ENCODE peak calls at places on chromosome 19, in seven cellular contexts. One of them, this sample, is unnamed.
A peak's percentile ranks its signal among the peaks of the same experiment; 100 is the strongest.

GRCh38 chr19:29843180-29844051 is 31.6 kb downstream of the CCNE1 start:
- DNase-seq in H9: peak; percentile 58
- DNase-seq in neural progenitor cell: peak; percentile 66
- DNase-seq in IMR-90: no peak
- DNase-seq in colonic mucosa: peak; percentile 49
- DNase-seq in GM23338: peak; percentile 60
- DNase-seq in transverse colon: peak; percentile 25
- DNase-seq in this sample: no peak

GRCh38 chr19:57587529-57587928 is 3.6 kb downstream of the ZIK1 start:
- DNase-seq in neural progenitor cell: no peak
- DNase-seq in IMR-90: peak; percentile 87
- DNase-seq in colonic mucosa: no peak
- DNase-seq in H9: no peak
- DNase-seq in GM23338: no peak
- DNase-seq in transverse colon: no peak
- DNase-seq in this sample: no peak

GRCh38 chr19:41323023-41323422 is 13.1 kb downstream of the CCDC97 start:
- DNase-seq in transverse colon: no peak
- DNase-seq in neural progenitor cell: no peak
- DNase-seq in H9: no peak
- DNase-seq in IMR-90: peak; percentile 92
- DNase-seq in colonic mucosa: no peak
- DNase-seq in GM23338: no peak
- DNase-seq in this sample: no peak

GRCh38 chr19:52270266-52270885 is 989 bp downstream of the ZNF766 start:
- DNase-seq in transverse colon: peak; percentile 12
- DNase-seq in neural progenitor cell: peak; percentile 29
- DNase-seq in colonic mucosa: no peak
- DNase-seq in GM23338: peak; percentile 35
- DNase-seq in H9: no peak
- DNase-seq in IMR-90: peak; percentile 17
- DNase-seq in this sample: no peak

GRCh38 chr19:42132851-42133528 is 744 bp upstream of the POU2F2 start:
- DNase-seq in neural progenitor cell: peak; percentile 87
- DNase-seq in H9: peak; percentile 90
- DNase-seq in colonic mucosa: peak; percentile 69
- DNase-seq in transverse colon: peak; percentile 79
- DNase-seq in GM23338: peak; percentile 94
- DNase-seq in IMR-90: no peak
- DNase-seq in this sample: no peak

GRCh38 chr19:38068851-38069250 is 155.2 kb downstream of the DPF1 start:
- DNase-seq in colonic mucosa: no peak
- DNase-seq in transverse colon: no peak
- DNase-seq in neural progenitor cell: no peak
- DNase-seq in IMR-90: no peak
- DNase-seq in H9: no peak
- DNase-seq in GM23338: no peak
- DNase-seq in this sample: no peak

GRCh38 chr19:47598407-47599349 is 10.3 kb upstream of the BICRA start:
- DNase-seq in H9: peak; percentile 78
- DNase-seq in GM23338: peak; percentile 97
- DNase-seq in colonic mucosa: peak; percentile 53
- DNase-seq in neural progenitor cell: peak; percentile 65
- DNase-seq in transverse colon: peak; percentile 59
- DNase-seq in IMR-90: peak; percentile 96
- DNase-seq in this sample: peak; percentile 33

GRCh38 chr19:35869327-35870123 is 1.2 kb downstream of the APLP1 start:
- DNase-seq in transverse colon: peak; percentile 70
- DNase-seq in colonic mucosa: peak; percentile 71
- DNase-seq in neural progenitor cell: peak; percentile 99
- DNase-seq in IMR-90: peak; percentile 61
- DNase-seq in GM23338: peak; percentile 99
- DNase-seq in H9: peak; percentile 97
- DNase-seq in this sample: no peak

GRCh38 chr19:4557186-4557970 is 2.1 kb downstream of the SEMA6B start:
- DNase-seq in colonic mucosa: no peak
- DNase-seq in neural progenitor cell: no peak
- DNase-seq in IMR-90: no peak
- DNase-seq in H9: peak; percentile 78
- DNase-seq in transverse colon: no peak
- DNase-seq in GM23338: peak; percentile 48
- DNase-seq in this sample: no peak

GRCh38 chr19:8403820-8404109 is 9.3 kb upstream of the MARCHF2 start:
- DNase-seq in IMR-90: no peak
- DNase-seq in transverse colon: no peak
- DNase-seq in H9: no peak
- DNase-seq in colonic mucosa: no peak
- DNase-seq in neural progenitor cell: no peak
- DNase-seq in GM23338: no peak
- DNase-seq in this sample: no peak

GRCh38 chr19:41386442-41386841 is 10.1 kb downstream of the TMEM91 start:
- DNase-seq in neural progenitor cell: no peak
- DNase-seq in IMR-90: no peak
- DNase-seq in colonic mucosa: no peak
- DNase-seq in GM23338: no peak
- DNase-seq in transverse colon: no peak
- DNase-seq in H9: no peak
- DNase-seq in this sample: no peak

GRCh38 chr19:7921302-7921954 is 1.3 kb downstream of the SNAPC2 start:
- DNase-seq in transverse colon: no peak
- DNase-seq in GM23338: no peak
- DNase-seq in neural progenitor cell: no peak
- DNase-seq in colonic mucosa: no peak
- DNase-seq in IMR-90: no peak
- DNase-seq in H9: no peak
- DNase-seq in this sample: no peak

GRCh38 chr19:45495178-45495577 is 1.7 kb downstream of the RTN2 start:
- DNase-seq in neural progenitor cell: no peak
- DNase-seq in transverse colon: no peak
- DNase-seq in colonic mucosa: no peak
- DNase-seq in IMR-90: no peak
- DNase-seq in GM23338: no peak
- DNase-seq in H9: no peak
- DNase-seq in this sample: no peak

GRCh38 chr19:42270346-42271044 is 1.4 kb downstream of the CIC start:
- DNase-seq in neural progenitor cell: no peak
- DNase-seq in GM23338: no peak
- DNase-seq in transverse colon: peak; percentile 63
- DNase-seq in H9: no peak
- DNase-seq in IMR-90: no peak
- DNase-seq in colonic mucosa: peak; percentile 55
- DNase-seq in this sample: peak; percentile 78

GRCh38 chr19:5032101-5032967 is 63.4 kb downstream of the KDM4B start:
- DNase-seq in IMR-90: no peak
- DNase-seq in GM23338: no peak
- DNase-seq in colonic mucosa: no peak
- DNase-seq in neural progenitor cell: peak; percentile 29
- DNase-seq in transverse colon: no peak
- DNase-seq in H9: no peak
- DNase-seq in this sample: no peak

GRCh38 chr19:54418030-54418929 is 3.0 kb downstream of the TTYH1 start:
- DNase-seq in transverse colon: no peak
- DNase-seq in IMR-90: peak; percentile 19
- DNase-seq in colonic mucosa: no peak
- DNase-seq in GM23338: peak; percentile 43
- DNase-seq in H9: no peak
- DNase-seq in neural progenitor cell: peak; percentile 45
- DNase-seq in this sample: no peak

GRCh38 chr19:954672-955494 is 29.0 kb downstream of the ARID3A start:
- DNase-seq in H9: no peak
- DNase-seq in GM23338: no peak
- DNase-seq in IMR-90: no peak
- DNase-seq in neural progenitor cell: peak; percentile 63
- DNase-seq in transverse colon: peak; percentile 51
- DNase-seq in colonic mucosa: no peak
- DNase-seq in this sample: no peak

GRCh38 chr19:44643605-44644390 is at the start of gene PVR:
- DNase-seq in IMR-90: peak; percentile 77
- DNase-seq in colonic mucosa: peak; percentile 79
- DNase-seq in transverse colon: peak; percentile 75
- DNase-seq in H9: peak; percentile 75
- DNase-seq in GM23338: peak; percentile 75
- DNase-seq in neural progenitor cell: peak; percentile 78
- DNase-seq in this sample: peak; percentile 72

GRCh38 chr19:1167687-1168561 is 6.1 kb downstream of the SBNO2 start:
- DNase-seq in GM23338: no peak
- DNase-seq in transverse colon: no peak
- DNase-seq in colonic mucosa: no peak
- DNase-seq in IMR-90: no peak
- DNase-seq in H9: no peak
- DNase-seq in neural progenitor cell: no peak
- DNase-seq in this sample: no peak

GRCh38 chr19:15110418-15110815 is 3.2 kb downstream of the SYDE1 start:
- DNase-seq in neural progenitor cell: no peak
- DNase-seq in transverse colon: no peak
- DNase-seq in IMR-90: no peak
- DNase-seq in GM23338: no peak
- DNase-seq in colonic mucosa: no peak
- DNase-seq in H9: no peak
- DNase-seq in this sample: no peak

GRCh38 chr19:15111758-15112157 is 4.6 kb downstream of the SYDE1 start:
- DNase-seq in H9: no peak
- DNase-seq in GM23338: no peak
- DNase-seq in IMR-90: no peak
- DNase-seq in neural progenitor cell: no peak
- DNase-seq in colonic mucosa: no peak
- DNase-seq in transverse colon: no peak
- DNase-seq in this sample: no peak

GRCh38 chr19:15113245-15114152 is 6.3 kb downstream of the SYDE1 start:
- DNase-seq in colonic mucosa: no peak
- DNase-seq in GM23338: peak; percentile 72
- DNase-seq in H9: peak; percentile 74
- DNase-seq in neural progenitor cell: no peak
- DNase-seq in IMR-90: no peak
- DNase-seq in transverse colon: no peak
- DNase-seq in this sample: no peak

GRCh38 chr19:15114153-15114540 is 6.9 kb downstream of the SYDE1 start:
- DNase-seq in colonic mucosa: no peak
- DNase-seq in H9: no peak
- DNase-seq in IMR-90: peak; percentile 65
- DNase-seq in transverse colon: no peak
- DNase-seq in neural progenitor cell: no peak
- DNase-seq in GM23338: no peak
- DNase-seq in this sample: no peak

DNA sequence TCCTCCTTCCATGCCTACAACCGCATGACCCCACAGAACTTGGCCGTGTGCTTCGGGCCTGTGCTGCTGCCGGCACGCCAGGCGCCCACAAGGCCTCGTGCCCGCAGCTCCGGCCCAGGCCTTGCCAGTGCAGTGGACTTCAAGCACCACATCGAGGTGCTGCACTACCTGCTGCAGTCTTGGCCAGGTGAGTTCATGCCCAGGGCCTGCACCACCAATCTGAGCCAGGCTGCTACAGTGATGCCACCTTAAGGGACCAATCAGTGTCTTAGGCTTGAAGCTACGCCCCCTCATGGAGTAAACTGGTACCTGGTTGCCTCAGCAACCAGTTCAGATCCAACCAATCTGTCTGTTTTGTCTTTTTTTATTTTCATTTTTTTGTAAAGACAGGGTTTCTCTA is 5.2 kb downstream of the SYDE1 start:
- DNase-seq in IMR-90: no peak
- DNase-seq in colonic mucosa: no peak
- DNase-seq in transverse colon: no peak
- DNase-seq in H9: peak; percentile 77
- DNase-seq in GM23338: peak; percentile 75
- DNase-seq in neural progenitor cell: no peak
- DNase-seq in this sample: no peak
- TF ChIP-seq CTCF in IMR-90: no peak
- TF ChIP-seq CTCF in colonic mucosa: no peak
- TF ChIP-seq CTCF in transverse colon: no peak
- TF ChIP-seq CTCF in H9: no peak
- TF ChIP-seq CTCF in GM23338: no peak
- TF ChIP-seq CTCF in neural progenitor cell: no peak
- TF ChIP-seq CTCF in this sample: no peak

GRCh38 chr19:51025401-51025800 is 1.0 kb downstream of the KLK11 start:
- DNase-seq in transverse colon: no peak
- DNase-seq in colonic mucosa: no peak
- DNase-seq in IMR-90: no peak
- DNase-seq in H9: no peak
- DNase-seq in neural progenitor cell: no peak
- DNase-seq in GM23338: no peak
- DNase-seq in this sample: no peak

GRCh38 chr19:51024924-51025323 is 1.5 kb downstream of the KLK11 start:
- DNase-seq in GM23338: no peak
- DNase-seq in colonic mucosa: no peak
- DNase-seq in transverse colon: no peak
- DNase-seq in H9: no peak
- DNase-seq in IMR-90: no peak
- DNase-seq in neural progenitor cell: no peak
- DNase-seq in this sample: no peak

GRCh38 chr19:51026554-51026831 is at the start of gene KLK11:
- DNase-seq in GM23338: no peak
- DNase-seq in H9: no peak
- DNase-seq in transverse colon: no peak
- DNase-seq in IMR-90: no peak
- DNase-seq in colonic mucosa: no peak
- DNase-seq in neural progenitor cell: no peak
- DNase-seq in this sample: no peak

GRCh38 chr19:51027126-51027806 is 850 bp upstream of the KLK11 start:
- DNase-seq in colonic mucosa: no peak
- DNase-seq in GM23338: no peak
- DNase-seq in IMR-90: no peak
- DNase-seq in transverse colon: no peak
- DNase-seq in neural progenitor cell: no peak
- DNase-seq in H9: no peak
- DNase-seq in this sample: no peak

GRCh38 chr19:51025809-51026553 is 435 bp downstream of the KLK11 start:
- DNase-seq in transverse colon: no peak
- DNase-seq in neural progenitor cell: no peak
- DNase-seq in IMR-90: no peak
- DNase-seq in H9: no peak
- DNase-seq in GM23338: no peak
- DNase-seq in colonic mucosa: no peak
- DNase-seq in this sample: no peak
- H3K27me3 ChIP-seq in transverse colon: peaks cover 48% of the 10 kb centered on the region
- H3K27me3 ChIP-seq in neural progenitor cell: no peaks in the 10 kb centered on the region
- H3K27me3 ChIP-seq in IMR-90: no peaks in the 10 kb centered on the region
- H3K27me3 ChIP-seq in H9: no peaks in the 10 kb centered on the region
- H3K27me3 ChIP-seq in GM23338: no peaks in the 10 kb centered on the region
- H3K27me3 ChIP-seq in colonic mucosa: peaks cover 7% of the 10 kb centered on the region
- H3K27me3 ChIP-seq in this sample: no peaks in the 10 kb centered on the region

GRCh38 chr19:13300421-13301030 is 150.3 kb downstream of the IER2 start:
- DNase-seq in transverse colon: no peak
- DNase-seq in H9: no peak
- DNase-seq in neural progenitor cell: no peak
- DNase-seq in GM23338: no peak
- DNase-seq in IMR-90: no peak
- DNase-seq in colonic mucosa: no peak
- DNase-seq in this sample: no peak
- H3K4me1 ChIP-seq in transverse colon: no peaks in the 10 kb centered on the region
- H3K4me1 ChIP-seq in H9: no peaks in the 10 kb centered on the region
- H3K4me1 ChIP-seq in neural progenitor cell: no peaks in the 10 kb centered on the region
- H3K4me1 ChIP-seq in GM23338: peaks cover 4% of the 10 kb centered on the region
- H3K4me1 ChIP-seq in IMR-90: no peaks in the 10 kb centered on the region
- H3K4me1 ChIP-seq in colonic mucosa: no peaks in the 10 kb centered on the region
- H3K4me1 ChIP-seq in this sample: no peaks in the 10 kb centered on the region

DNA sequence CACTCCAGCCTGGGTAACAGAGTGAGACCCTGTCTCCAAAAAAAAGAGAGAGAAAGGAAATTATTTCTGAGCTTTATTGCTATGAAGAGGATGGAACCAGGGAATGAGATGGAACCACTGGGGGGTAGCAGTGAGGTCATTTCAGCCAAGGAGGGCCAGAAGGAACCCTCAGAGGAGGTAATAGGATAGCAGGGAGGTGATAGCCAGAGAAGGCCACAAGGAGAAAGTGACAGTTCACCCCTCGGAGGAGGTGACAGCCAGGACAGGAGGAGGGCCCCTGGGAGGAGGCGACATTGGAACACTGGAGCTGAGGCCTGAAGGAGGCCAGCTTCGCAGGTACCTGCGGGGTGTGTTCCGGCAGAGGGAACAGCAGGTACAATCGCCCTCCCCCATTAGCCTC is 695 bp upstream of the PGPEP1 start:
- DNase-seq in H9: peak; percentile 64
- DNase-seq in GM23338: peak; percentile 74
- DNase-seq in neural progenitor cell: peak; percentile 29
- DNase-seq in transverse colon: no peak
- DNase-seq in colonic mucosa: peak; percentile 33
- DNase-seq in IMR-90: peak; percentile 25
- DNase-seq in this sample: no peak
- TF ChIP-seq CTCF in H9: peak; percentile 43
- TF ChIP-seq CTCF in GM23338: peak; percentile 41
- TF ChIP-seq CTCF in neural progenitor cell: peak; percentile 23
- TF ChIP-seq CTCF in transverse colon: peak; percentile 16
- TF ChIP-seq CTCF in colonic mucosa: no peak
- TF ChIP-seq CTCF in IMR-90: peak; percentile 28
- TF ChIP-seq CTCF in this sample: no peak

This sample was measured in gastrocnemius medialis.